ENCODE peak calls at places on chromosomes 12 and 14, in six cellular contexts. P, U, I, O, A and F are unnamed samples.

GRCh38 chr12:38113991-38114390 is 202.6 kb upstream of the ALG10B start:
- DNase-seq in U (no peak), I (no peak), O (no peak), P (no peak), A (no peak), F (no peak)

GRCh38 chr12:68495666-68496065 is 115.0 kb upstream of the RAP1B start:
- DNase-seq in A (no peak), O (no peak), I (no peak), U (no peak), P (no peak), F (no peak)

GRCh38 chr12:91902860-91903683 is 242.6 kb downstream of the BTG1 start:
- DNase-seq in A (no peak), P (no peak), I (no peak), O (no peak), U (no peak), F (no peak)

GRCh38 chr12:124832856-124833255 is 30.8 kb downstream of the SCARB1 start:
- DNase-seq in P (no peak), O (no peak), A (no peak), U (no peak), I (no peak), F (no peak)

GRCh38 chr14:25833341-25834121 is 764.3 kb downstream of the NOVA1 start:
- DNase-seq in I (no peak), O (peak), P (peak), A (no peak), U (no peak), F (peak)

GRCh38 chr14:67620217-67620789 is 583 bp downstream of the ARG2 start:
- DNase-seq in I (no peak), O (peak), U (no peak), P (peak), A (no peak), F (peak)

GRCh38 chr14:32366256-32366655 is 37.2 kb downstream of the AKAP6 start:
- DNase-seq in O (no peak), U (no peak), I (no peak), A (no peak), P (no peak), F (no peak)

GRCh38 chr12:106097011-106097410 is 41.7 kb downstream of the NUAK1 start:
- DNase-seq in I (no peak), P (no peak), U (no peak), A (no peak), O (no peak), F (no peak)

GRCh38 chr14:55074662-55075061 is 23.2 kb downstream of the MAPK1IP1L start:
- DNase-seq in A (no peak), P (peak), U (no peak), I (no peak), O (no peak), F (no peak)

GRCh38 chr12:108193493-108193892 is 64.4 kb downstream of the WSCD2 start:
- DNase-seq in I (no peak), A (no peak), O (no peak), U (no peak), P (no peak), F (no peak)

GRCh38 chr14:66444271-66444987 is 41.7 kb upstream of the CCDC196 start:
- DNase-seq in A (no peak), O (no peak), P (no peak), U (no peak), I (no peak), F (no peak)

GRCh38 chr12:102948941-102949352 is 8.5 kb upstream of the ASCL1 start:
- DNase-seq in P (peak), U (peak), I (no peak), O (no peak), A (peak), F (peak)

GRCh38 chr12:113043240-113043639 is 13.3 kb upstream of the DTX1 start:
- DNase-seq in O (no peak), A (no peak), I (no peak), U (no peak), P (no peak), F (no peak)

GRCh38 chr14:50594577-50595316 is 34.8 kb downstream of the ATL1 start:
- DNase-seq in A (no peak), O (no peak), U (no peak), I (no peak), P (no peak), F (no peak)

GRCh38 chr12:131944601-131945251 is 5.0 kb upstream of the EP400 start:
- DNase-seq in O (no peak), I (no peak), A (no peak), P (no peak), U (no peak), F (no peak)

GRCh38 chr14:83184531-83184930 is 1650.9 kb upstream of the SEL1L start:
- DNase-seq in A (no peak), P (no peak), O (no peak), I (no peak), U (no peak), F (no peak)

GRCh38 chr14:21191809-21192446 is 36.1 kb upstream of the OR5AU1 start:
- DNase-seq in I (no peak), A (peak), O (peak), P (peak), U (peak), F (peak)

GRCh38 chr12:131808744-131809371 is 19.3 kb upstream of the MMP17 start:
- DNase-seq in A (peak), I (no peak), O (no peak), P (no peak), U (no peak), F (no peak)

GRCh38 chr12:54993181-54993835 is 8.7 kb upstream of the TESPA1 start:
- DNase-seq in P (peak), O (peak), U (peak), A (peak), I (no peak), F (peak)

GRCh38 chr12:115380509-115381120 is 696.6 kb upstream of the TBX3 start:
- DNase-seq in A (no peak), O (no peak), I (no peak), U (no peak), P (no peak), F (no peak)

GRCh38 chr14:99454246-99454645 is 26.4 kb downstream of the SETD3 start:
- DNase-seq in U (no peak), P (no peak), I (no peak), A (no peak), O (no peak), F (no peak)

GRCh38 chr12:124994435-124994975 is 1.1 kb downstream of the BRI3BP start:
- DNase-seq in U (no peak), P (no peak), A (no peak), O (no peak), I (peak), F (no peak)

GRCh38 chr12:121086896-121087295 is 45.8 kb upstream of the P2RX7 start:
- DNase-seq in I (no peak), O (no peak), U (no peak), P (no peak), A (no peak), F (no peak)

GRCh38 chr14:92794547-92794941 is 439 bp downstream of the GOLGA5 start:
- DNase-seq in P (no peak), A (peak), U (no peak), O (no peak), I (no peak), F (peak)

GRCh38 chr14:55458800-55459577 is 18.6 kb upstream of the TBPL2 start:
- DNase-seq in U (no peak), I (no peak), P (no peak), A (no peak), O (no peak), F (no peak)

GRCh38 chr14:92254786-92255185 is 68.2 kb upstream of the SLC24A4 start:
- DNase-seq in A (no peak), I (no peak), U (no peak), O (peak), P (peak), F (peak)

GRCh38 chr14:92540472-92541048 is 27.0 kb downstream of the RIN3 start:
- DNase-seq in A (no peak), U (no peak), O (no peak), P (peak), I (no peak), F (no peak)

GRCh38 chr12:108807476-108807875 is 49.9 kb downstream of the SSH1 start:
- DNase-seq in U (no peak), I (no peak), A (no peak), O (no peak), P (no peak), F (no peak)